ENCODE peak calls at places on chromosomes 13 and 19, in seven cellular contexts. One of them, this sample, is unnamed.

GRCh38 chr19:41564515-41565383 is 11.2 kb upstream of the CEACAM21 start:
- DNase-seq in bronchial epithelial cell: no peak
- DNase-seq in HFF-Myc: no peak
- DNase-seq in AG10803: no peak
- DNase-seq in lung microvascular endothelial cell: peak; percentile 50
- DNase-seq in activated naive CD8-positive, alpha-beta T cell treated with anti-CD3 and anti-CD28 coated beads, Interleukin-2, amount 50 U/mL, for 24 hours: peak; percentile 30
- DNase-seq in mammary epithelial cell: no peak
- DNase-seq in this sample: no peak

GRCh38 chr13:114047358-114047881 is 73.5 kb upstream of the C13orf46 start:
- DNase-seq in mammary epithelial cell: no peak
- DNase-seq in activated naive CD8-positive, alpha-beta T cell treated with anti-CD3 and anti-CD28 coated beads, Interleukin-2, amount 50 U/mL, for 24 hours: no peak
- DNase-seq in HFF-Myc: no peak
- DNase-seq in bronchial epithelial cell: no peak
- DNase-seq in AG10803: no peak
- DNase-seq in lung microvascular endothelial cell: no peak
- DNase-seq in this sample: no peak

GRCh38 chr13:113033054-113033453 is 64.0 kb downstream of the MCF2L start:
- DNase-seq in lung microvascular endothelial cell: no peak
- DNase-seq in activated naive CD8-positive, alpha-beta T cell treated with anti-CD3 and anti-CD28 coated beads, Interleukin-2, amount 50 U/mL, for 24 hours: no peak
- DNase-seq in mammary epithelial cell: no peak
- DNase-seq in AG10803: no peak
- DNase-seq in bronchial epithelial cell: no peak
- DNase-seq in HFF-Myc: no peak
- DNase-seq in this sample: no peak

GRCh38 chr13:43730642-43731041 is 56.1 kb downstream of the ENOX1 start:
- DNase-seq in bronchial epithelial cell: peak; percentile 68
- DNase-seq in lung microvascular endothelial cell: peak; percentile 13
- DNase-seq in AG10803: peak; percentile 38
- DNase-seq in HFF-Myc: peak; percentile 56
- DNase-seq in activated naive CD8-positive, alpha-beta T cell treated with anti-CD3 and anti-CD28 coated beads, Interleukin-2, amount 50 U/mL, for 24 hours: no peak
- DNase-seq in mammary epithelial cell: peak; percentile 11
- DNase-seq in this sample: no peak

GRCh38 chr13:107210216-107211010 is 642.5 kb upstream of the ARGLU1 start:
- DNase-seq in lung microvascular endothelial cell: peak; percentile 66
- DNase-seq in AG10803: peak; percentile 51
- DNase-seq in mammary epithelial cell: no peak
- DNase-seq in bronchial epithelial cell: peak; percentile 14
- DNase-seq in HFF-Myc: no peak
- DNase-seq in activated naive CD8-positive, alpha-beta T cell treated with anti-CD3 and anti-CD28 coated beads, Interleukin-2, amount 50 U/mL, for 24 hours: no peak
- DNase-seq in this sample: no peak

GRCh38 chr13:98746968-98747367 is 5.5 kb downstream of the SLC15A1 start:
- DNase-seq in HFF-Myc: no peak
- DNase-seq in mammary epithelial cell: peak; percentile 37
- DNase-seq in bronchial epithelial cell: peak; percentile 58
- DNase-seq in lung microvascular endothelial cell: no peak
- DNase-seq in AG10803: peak; percentile 37
- DNase-seq in activated naive CD8-positive, alpha-beta T cell treated with anti-CD3 and anti-CD28 coated beads, Interleukin-2, amount 50 U/mL, for 24 hours: no peak
- DNase-seq in this sample: no peak

GRCh38 chr13:108270442-108270841 is 924 bp downstream of the TNFSF13B start:
- DNase-seq in lung microvascular endothelial cell: no peak
- DNase-seq in AG10803: no peak
- DNase-seq in HFF-Myc: no peak
- DNase-seq in bronchial epithelial cell: no peak
- DNase-seq in mammary epithelial cell: no peak
- DNase-seq in activated naive CD8-positive, alpha-beta T cell treated with anti-CD3 and anti-CD28 coated beads, Interleukin-2, amount 50 U/mL, for 24 hours: peak; percentile 5
- DNase-seq in this sample: no peak

GRCh38 chr13:86567119-86567518 is 767.9 kb upstream of the SLITRK6 start:
- DNase-seq in mammary epithelial cell: no peak
- DNase-seq in bronchial epithelial cell: no peak
- DNase-seq in AG10803: no peak
- DNase-seq in HFF-Myc: no peak
- DNase-seq in activated naive CD8-positive, alpha-beta T cell treated with anti-CD3 and anti-CD28 coated beads, Interleukin-2, amount 50 U/mL, for 24 hours: no peak
- DNase-seq in lung microvascular endothelial cell: no peak
- DNase-seq in this sample: no peak

GRCh38 chr13:99087954-99088491 is 110.2 kb upstream of the DOCK9 start:
- DNase-seq in AG10803: no peak
- DNase-seq in lung microvascular endothelial cell: no peak
- DNase-seq in activated naive CD8-positive, alpha-beta T cell treated with anti-CD3 and anti-CD28 coated beads, Interleukin-2, amount 50 U/mL, for 24 hours: peak; percentile 22
- DNase-seq in bronchial epithelial cell: peak; percentile 56
- DNase-seq in mammary epithelial cell: no peak
- DNase-seq in HFF-Myc: no peak
- DNase-seq in this sample: no peak

GRCh38 chr19:56670401-56670960 is 1.1 kb downstream of the ZNF835 start:
- DNase-seq in HFF-Myc: no peak
- DNase-seq in AG10803: no peak
- DNase-seq in lung microvascular endothelial cell: no peak
- DNase-seq in bronchial epithelial cell: no peak
- DNase-seq in mammary epithelial cell: no peak
- DNase-seq in activated naive CD8-positive, alpha-beta T cell treated with anti-CD3 and anti-CD28 coated beads, Interleukin-2, amount 50 U/mL, for 24 hours: no peak
- DNase-seq in this sample: no peak

GRCh38 chr13:30235206-30235605 is 72.1 kb downstream of the KATNAL1 start:
- DNase-seq in HFF-Myc: no peak
- DNase-seq in bronchial epithelial cell: no peak
- DNase-seq in mammary epithelial cell: no peak
- DNase-seq in activated naive CD8-positive, alpha-beta T cell treated with anti-CD3 and anti-CD28 coated beads, Interleukin-2, amount 50 U/mL, for 24 hours: no peak
- DNase-seq in lung microvascular endothelial cell: no peak
- DNase-seq in AG10803: no peak
- DNase-seq in this sample: no peak

GRCh38 chr13:25276748-25277147 is 10.5 kb downstream of the MTMR6 start:
- DNase-seq in activated naive CD8-positive, alpha-beta T cell treated with anti-CD3 and anti-CD28 coated beads, Interleukin-2, amount 50 U/mL, for 24 hours: no peak
- DNase-seq in lung microvascular endothelial cell: peak; percentile 12
- DNase-seq in mammary epithelial cell: peak; percentile 82
- DNase-seq in bronchial epithelial cell: peak; percentile 83
- DNase-seq in AG10803: no peak
- DNase-seq in HFF-Myc: no peak
- DNase-seq in this sample: no peak

GRCh38 chr19:54470991-54471782 is 1.9 kb downstream of the CDC42EP5 start:
- DNase-seq in activated naive CD8-positive, alpha-beta T cell treated with anti-CD3 and anti-CD28 coated beads, Interleukin-2, amount 50 U/mL, for 24 hours: no peak
- DNase-seq in HFF-Myc: no peak
- DNase-seq in AG10803: no peak
- DNase-seq in lung microvascular endothelial cell: peak; percentile 68
- DNase-seq in mammary epithelial cell: no peak
- DNase-seq in bronchial epithelial cell: no peak
- DNase-seq in this sample: no peak

GRCh38 chr19:8973501-8974091 is 36.6 kb downstream of the MUC16 start:
- DNase-seq in activated naive CD8-positive, alpha-beta T cell treated with anti-CD3 and anti-CD28 coated beads, Interleukin-2, amount 50 U/mL, for 24 hours: no peak
- DNase-seq in lung microvascular endothelial cell: peak; percentile 25
- DNase-seq in HFF-Myc: no peak
- DNase-seq in mammary epithelial cell: no peak
- DNase-seq in AG10803: no peak
- DNase-seq in bronchial epithelial cell: peak; percentile 2
- DNase-seq in this sample: no peak

GRCh38 chr19:11355160-11356073 is at the start of gene PLPPR2:
- DNase-seq in AG10803: peak; percentile 85
- DNase-seq in HFF-Myc: no peak
- DNase-seq in mammary epithelial cell: peak; percentile 76
- DNase-seq in activated naive CD8-positive, alpha-beta T cell treated with anti-CD3 and anti-CD28 coated beads, Interleukin-2, amount 50 U/mL, for 24 hours: peak; percentile 86
- DNase-seq in lung microvascular endothelial cell: peak; percentile 89
- DNase-seq in bronchial epithelial cell: peak; percentile 71
- DNase-seq in this sample: peak; percentile 63

GRCh38 chr19:54179921-54180452 is 7.0 kb upstream of the TMC4 start:
- DNase-seq in lung microvascular endothelial cell: peak; percentile 61
- DNase-seq in bronchial epithelial cell: peak; percentile 58
- DNase-seq in mammary epithelial cell: peak; percentile 37
- DNase-seq in activated naive CD8-positive, alpha-beta T cell treated with anti-CD3 and anti-CD28 coated beads, Interleukin-2, amount 50 U/mL, for 24 hours: no peak
- DNase-seq in HFF-Myc: no peak
- DNase-seq in AG10803: no peak
- DNase-seq in this sample: no peak

GRCh38 chr13:113915012-113915763 is 51.3 kb upstream of the GAS6 start:
- DNase-seq in lung microvascular endothelial cell: no peak
- DNase-seq in mammary epithelial cell: no peak
- DNase-seq in HFF-Myc: no peak
- DNase-seq in AG10803: no peak
- DNase-seq in bronchial epithelial cell: no peak
- DNase-seq in activated naive CD8-positive, alpha-beta T cell treated with anti-CD3 and anti-CD28 coated beads, Interleukin-2, amount 50 U/mL, for 24 hours: no peak
- DNase-seq in this sample: no peak

GRCh38 chr13:42272115-42272756 is at the start of gene AKAP11:
- DNase-seq in HFF-Myc: no peak
- DNase-seq in lung microvascular endothelial cell: peak; percentile 64
- DNase-seq in activated naive CD8-positive, alpha-beta T cell treated with anti-CD3 and anti-CD28 coated beads, Interleukin-2, amount 50 U/mL, for 24 hours: peak; percentile 68
- DNase-seq in bronchial epithelial cell: no peak
- DNase-seq in mammary epithelial cell: peak; percentile 50
- DNase-seq in AG10803: peak; percentile 35
- DNase-seq in this sample: no peak

GRCh38 chr19:18417250-18418033 is 1.8 kb upstream of the SSBP4 start:
- DNase-seq in bronchial epithelial cell: no peak
- DNase-seq in HFF-Myc: no peak
- DNase-seq in mammary epithelial cell: no peak
- DNase-seq in activated naive CD8-positive, alpha-beta T cell treated with anti-CD3 and anti-CD28 coated beads, Interleukin-2, amount 50 U/mL, for 24 hours: no peak
- DNase-seq in lung microvascular endothelial cell: peak; percentile 87
- DNase-seq in AG10803: peak; percentile 84
- DNase-seq in this sample: no peak

GRCh38 chr13:67299072-67299635 is 69.0 kb upstream of the PCDH9 start:
- DNase-seq in lung microvascular endothelial cell: peak; percentile 21
- DNase-seq in activated naive CD8-positive, alpha-beta T cell treated with anti-CD3 and anti-CD28 coated beads, Interleukin-2, amount 50 U/mL, for 24 hours: no peak
- DNase-seq in AG10803: peak; percentile 86
- DNase-seq in mammary epithelial cell: peak; percentile 64
- DNase-seq in HFF-Myc: no peak
- DNase-seq in bronchial epithelial cell: peak; percentile 88
- DNase-seq in this sample: no peak

GRCh38 chr19:28864024-28864503 is 348.9 kb downstream of the UQCRFS1 start:
- DNase-seq in activated naive CD8-positive, alpha-beta T cell treated with anti-CD3 and anti-CD28 coated beads, Interleukin-2, amount 50 U/mL, for 24 hours: no peak
- DNase-seq in lung microvascular endothelial cell: no peak
- DNase-seq in HFF-Myc: no peak
- DNase-seq in AG10803: no peak
- DNase-seq in bronchial epithelial cell: no peak
- DNase-seq in mammary epithelial cell: no peak
- DNase-seq in this sample: no peak

GRCh38 chr13:73366241-73366640 is 307.4 kb downstream of the KLF5 start:
- DNase-seq in lung microvascular endothelial cell: no peak
- DNase-seq in bronchial epithelial cell: peak; percentile 73
- DNase-seq in AG10803: no peak
- DNase-seq in activated naive CD8-positive, alpha-beta T cell treated with anti-CD3 and anti-CD28 coated beads, Interleukin-2, amount 50 U/mL, for 24 hours: no peak
- DNase-seq in mammary epithelial cell: no peak
- DNase-seq in HFF-Myc: no peak
- DNase-seq in this sample: no peak

GRCh38 chr13:114013952-114014629 is 40.2 kb upstream of the C13orf46 start:
- DNase-seq in mammary epithelial cell: no peak
- DNase-seq in HFF-Myc: no peak
- DNase-seq in lung microvascular endothelial cell: no peak
- DNase-seq in AG10803: no peak
- DNase-seq in activated naive CD8-positive, alpha-beta T cell treated with anti-CD3 and anti-CD28 coated beads, Interleukin-2, amount 50 U/mL, for 24 hours: no peak
- DNase-seq in bronchial epithelial cell: no peak
- DNase-seq in this sample: no peak

GRCh38 chr19:6674868-6675305 is 4.9 kb upstream of the TNFSF14 start:
- DNase-seq in bronchial epithelial cell: peak; percentile 57
- DNase-seq in activated naive CD8-positive, alpha-beta T cell treated with anti-CD3 and anti-CD28 coated beads, Interleukin-2, amount 50 U/mL, for 24 hours: peak; percentile 87
- DNase-seq in mammary epithelial cell: peak; percentile 72
- DNase-seq in HFF-Myc: peak; percentile 46
- DNase-seq in lung microvascular endothelial cell: peak; percentile 69
- DNase-seq in AG10803: peak; percentile 50
- DNase-seq in this sample: peak; percentile 49

GRCh38 chr13:76687467-76687866 is 198.7 kb downstream of the KCTD12 start:
- DNase-seq in bronchial epithelial cell: no peak
- DNase-seq in HFF-Myc: no peak
- DNase-seq in AG10803: no peak
- DNase-seq in activated naive CD8-positive, alpha-beta T cell treated with anti-CD3 and anti-CD28 coated beads, Interleukin-2, amount 50 U/mL, for 24 hours: no peak
- DNase-seq in lung microvascular endothelial cell: no peak
- DNase-seq in mammary epithelial cell: no peak
- DNase-seq in this sample: no peak

GRCh38 chr19:38068851-38069250 is 155.2 kb downstream of the DPF1 start:
- DNase-seq in AG10803: no peak
- DNase-seq in HFF-Myc: no peak
- DNase-seq in mammary epithelial cell: no peak
- DNase-seq in bronchial epithelial cell: no peak
- DNase-seq in lung microvascular endothelial cell: no peak
- DNase-seq in activated naive CD8-positive, alpha-beta T cell treated with anti-CD3 and anti-CD28 coated beads, Interleukin-2, amount 50 U/mL, for 24 hours: no peak
- DNase-seq in this sample: no peak

GRCh38 chr19:28949535-28949934 is 263.4 kb downstream of the UQCRFS1 start:
- DNase-seq in lung microvascular endothelial cell: no peak
- DNase-seq in HFF-Myc: no peak
- DNase-seq in AG10803: no peak
- DNase-seq in bronchial epithelial cell: no peak
- DNase-seq in activated naive CD8-positive, alpha-beta T cell treated with anti-CD3 and anti-CD28 coated beads, Interleukin-2, amount 50 U/mL, for 24 hours: no peak
- DNase-seq in mammary epithelial cell: no peak
- DNase-seq in this sample: no peak

This sample was measured in GOT3.